ENCODE peak calls at places on chromosomes 13 and 19, in seven cellular contexts. E, Q, B, F, Z, H and M are unnamed samples. For H3K36me3, the result is how much of the 10 kb centered on the place peaks cover.

GRCh38 chr13:74056829-74057564 is 77.2 kb downstream of the KLF12 start:
- DNase-seq in E (no peak), Q (no peak), B (no peak), F (no peak), Z (no peak), H (no peak), M (no peak)

GRCh38 chr19:35204799-35205732 is 23.5 kb downstream of the FAM187B start:
- DNase-seq in E (no peak), Q (no peak), B (peak), F (no peak), Z (no peak), H (peak), M (no peak)

GRCh38 chr19:41427647-41428480 is 690 bp upstream of the B3GNT8 start:
- DNase-seq in E (no peak), Q (no peak), B (no peak), F (no peak), Z (peak), H (peak), M (no peak)

GRCh38 chr19:16375936-16376185 is 51.2 kb downstream of the KLF2 start:
- DNase-seq in E (no peak), Q (no peak), B (no peak), F (no peak), Z (no peak), H (no peak), M (no peak)

GRCh38 chr13:27043013-27043412 is 128.6 kb downstream of the USP12 start:
- DNase-seq in E (peak), Q (peak), B (no peak), F (peak), Z (no peak), H (no peak), M (no peak)

GRCh38 chr19:15432018-15432494 is 13.3 kb upstream of the AKAP8L start:
- DNase-seq in E (peak), Q (no peak), B (no peak), F (no peak), Z (no peak), H (no peak), M (peak)

GRCh38 chr13:59834801-59835200 is 328.9 kb downstream of the DIAPH3 start:
- DNase-seq in E (no peak), Q (no peak), B (no peak), F (no peak), Z (no peak), H (no peak), M (no peak)

GRCh38 chr19:55452381-55453325 is 8.8 kb downstream of the ISOC2 start:
- DNase-seq in E (peak), Q (peak), B (no peak), F (peak), Z (peak), H (peak), M (no peak)

GRCh38 chr13:41854758-41855157 is 106.2 kb downstream of the VWA8 start:
- DNase-seq in E (no peak), Q (no peak), B (no peak), F (no peak), Z (no peak), H (no peak), M (no peak)

GRCh38 chr13:64640002-64640401 is 2590.1 kb downstream of the PCDH9 start:
- DNase-seq in E (no peak), Q (no peak), B (no peak), F (no peak), Z (no peak), H (no peak), M (no peak)

GRCh38 chr13:33633701-33634525 is 184.0 kb upstream of the RFC3 start:
- DNase-seq in E (no peak), Q (no peak), B (no peak), F (peak), Z (no peak), H (no peak), M (no peak)

GRCh38 chr19:44912854-44913253 is 1.6 kb upstream of the APOC1 start:
- DNase-seq in E (peak), Q (no peak), B (no peak), F (peak), Z (no peak), H (peak), M (no peak)

GRCh38 chr19:12721656-12722565 is 1.8 kb downstream of the TNPO2 start:
- DNase-seq in E (peak), Q (peak), B (no peak), F (peak), Z (peak), H (peak), M (peak)

GRCh38 chr19:49788857-49789256 is 22.1 kb downstream of the AP2A1 start:
- DNase-seq in E (no peak), Q (no peak), B (no peak), F (no peak), Z (no peak), H (no peak), M (no peak)

GRCh38 chr13:110950819-110951570 is 36.1 kb upstream of the ANKRD10 start:
- DNase-seq in E (no peak), Q (no peak), B (no peak), F (no peak), Z (no peak), H (no peak), M (no peak)

GRCh38 chr19:34363094-34363493 is 1.9 kb upstream of the GPI start:
- DNase-seq in E (no peak), Q (no peak), B (no peak), F (peak), Z (peak), H (no peak), M (no peak)

GRCh38 chr19:34459614-34460013 is 21.9 kb upstream of the WTIP start:
- DNase-seq in E (no peak), Q (peak), B (no peak), F (no peak), Z (no peak), H (no peak), M (no peak)

GRCh38 chr13:102589291-102589822 is 7.4 kb upstream of the TPP2 start:
- DNase-seq in E (no peak), Q (no peak), B (no peak), F (no peak), Z (no peak), H (no peak), M (no peak)

GRCh38 chr19:51380379-51380778 is 7.4 kb downstream of the LIM2 start:
- DNase-seq in E (no peak), Q (no peak), B (no peak), F (no peak), Z (no peak), H (no peak), M (no peak)

GRCh38 chr13:103238441-103238840 is 172.2 kb upstream of the SLC10A2 start:
- DNase-seq in E (no peak), Q (no peak), B (no peak), F (no peak), Z (no peak), H (no peak), M (no peak)

GRCh38 chr13:71039440-71039839 is 827.6 kb downstream of the DACH1 start:
- DNase-seq in E (no peak), Q (no peak), B (no peak), F (no peak), Z (no peak), H (no peak), M (no peak)

GRCh38 chr13:98476538-98476966 is 100.4 kb downstream of the STK24 start:
- DNase-seq in E (peak), Q (peak), B (peak), F (no peak), Z (peak), H (peak), M (no peak)

GRCh38 chr19:49119411-49120324 is at the start of gene PPFIA3:
- DNase-seq in E (peak), Q (peak), B (no peak), F (no peak), Z (peak), H (peak), M (no peak)

GRCh38 chr13:25901460-25902376 is 150.1 kb downstream of the SHISA2 start:
- DNase-seq in E (no peak), Q (no peak), B (peak), F (peak), Z (no peak), H (no peak), M (no peak)

GRCh38 chr13:62544928-62545327 is 1129.3 kb upstream of the PCDH20 start:
- DNase-seq in E (no peak), Q (no peak), B (no peak), F (no peak), Z (no peak), H (no peak), M (no peak)

GRCh38 chr19:38134538-38135149 is 89.4 kb downstream of the DPF1 start:
- DNase-seq in E (no peak), Q (peak), B (no peak), F (peak), Z (peak), H (peak), M (no peak)

GRCh38 chr19:10118960-10119359 is 739 bp downstream of the EIF3G start:
- DNase-seq in E (no peak), Q (no peak), B (no peak), F (no peak), Z (no peak), H (no peak), M (no peak)

GRCh38 chr13:46288570-46289259 is 77.0 kb downstream of the LRRC63 start:
- DNase-seq in E (no peak), Q (no peak), B (peak), F (peak), Z (peak), H (no peak), M (no peak)

GRCh38 chr13:19818223-19818842 is 35.6 kb upstream of the PSPC1 start:
- DNase-seq in E (no peak), Q (peak), B (no peak), F (peak), Z (peak), H (peak), M (no peak)

GRCh38 chr13:25688524-25688923 is 316.8 kb downstream of the ATP8A2 start:
- DNase-seq in E (no peak), Q (no peak), B (no peak), F (no peak), Z (no peak), H (no peak), M (no peak)

GRCh38 chr13:48775804-48776203 is 122.1 kb downstream of the CYSLTR2 start:
- DNase-seq in E (no peak), Q (no peak), B (no peak), F (no peak), Z (no peak), H (no peak), M (no peak)

GRCh38 chr13:101267656-101268055 is 148.7 kb downstream of the NALCN start:
- DNase-seq in E (no peak), Q (no peak), B (no peak), F (no peak), Z (no peak), H (no peak), M (no peak)

GRCh38 chr13:112958127-112958989 is 10.7 kb upstream of the MCF2L start:
- DNase-seq in E (peak), Q (no peak), B (no peak), F (no peak), Z (no peak), H (no peak), M (peak)
- TF ChIP-seq POLR2AphosphoS5 in E (peak), Q (no peak), B (no peak), F (no peak), Z (no peak), H (no peak), M (no peak)

GRCh38 chr19:7971553-7972520 is 28.4 kb upstream of the TIMM44 start:
- DNase-seq in E (no peak), Q (no peak), B (no peak), F (no peak), Z (no peak), H (no peak), M (no peak)
- H3K36me3 ChIP-seq in E (under half), Q (under half), B (under half), F (half or more), Z (half or more), H (under half), M (half or more)

GRCh38 chr13:29850213-29850898 is at the start of gene UBL3:
- DNase-seq in E (peak), Q (peak), B (peak), F (peak), Z (peak), H (peak), M (peak)

GRCh38 chr13:29852464-29853054 is 2.1 kb upstream of the UBL3 start:
- DNase-seq in E (no peak), Q (no peak), B (no peak), F (no peak), Z (no peak), H (no peak), M (no peak)

GRCh38 chr13:29855784-29856183 is 5.4 kb upstream of the UBL3 start:
- DNase-seq in E (no peak), Q (no peak), B (no peak), F (no peak), Z (no peak), H (no peak), M (no peak)

GRCh38 chr13:29855009-29855408 is 4.6 kb upstream of the UBL3 start:
- DNase-seq in E (no peak), Q (no peak), B (no peak), F (no peak), Z (no peak), H (no peak), M (no peak)

GRCh38 chr13:29853131-29853530 is 2.7 kb upstream of the UBL3 start:
- DNase-seq in E (no peak), Q (no peak), B (no peak), F (no peak), Z (no peak), H (no peak), M (no peak)
- TF ChIP-seq EP300 in E (no peak), Q (no peak), B (no peak), F (no peak), Z (no peak), H (no peak), M (no peak)

GRCh38 chr19:40355975-40356680 is 7.6 kb downstream of the PLD3 start:
- DNase-seq in E (no peak), Q (no peak), B (peak), F (no peak), Z (no peak), H (no peak), M (no peak)
- TF ChIP-seq POLR2AphosphoS5 in E (no peak), Q (no peak), B (peak), F (no peak), Z (no peak), H (no peak), M (no peak)

GRCh38 chr19:5932146-5932545 is 18.1 kb downstream of the CAPS start:
- DNase-seq in E (no peak), Q (no peak), B (no peak), F (no peak), Z (no peak), H (no peak), M (no peak)

GRCh38 chr19:5931251-5931650 is 17.2 kb downstream of the CAPS start:
- DNase-seq in E (no peak), Q (no peak), B (no peak), F (no peak), Z (no peak), H (no peak), M (no peak)

GRCh38 chr19:5934002-5934401 is 19.9 kb downstream of the CAPS start:
- DNase-seq in E (no peak), Q (no peak), B (no peak), F (no peak), Z (no peak), H (no peak), M (no peak)

GRCh38 chr19:5933391-5933998 is 19.4 kb downstream of the CAPS start:
- DNase-seq in E (no peak), Q (no peak), B (no peak), F (no peak), Z (no peak), H (no peak), M (no peak)

GRCh38 chr19:5932593-5933262 is 18.7 kb downstream of the CAPS start:
- DNase-seq in E (no peak), Q (no peak), B (no peak), F (no peak), Z (no peak), H (no peak), M (no peak)
- H3K36me3 ChIP-seq in E (under half), Q (under half), B (under half), F (half or more), Z (half or more), H (under half), M (half or more)

DNA sequence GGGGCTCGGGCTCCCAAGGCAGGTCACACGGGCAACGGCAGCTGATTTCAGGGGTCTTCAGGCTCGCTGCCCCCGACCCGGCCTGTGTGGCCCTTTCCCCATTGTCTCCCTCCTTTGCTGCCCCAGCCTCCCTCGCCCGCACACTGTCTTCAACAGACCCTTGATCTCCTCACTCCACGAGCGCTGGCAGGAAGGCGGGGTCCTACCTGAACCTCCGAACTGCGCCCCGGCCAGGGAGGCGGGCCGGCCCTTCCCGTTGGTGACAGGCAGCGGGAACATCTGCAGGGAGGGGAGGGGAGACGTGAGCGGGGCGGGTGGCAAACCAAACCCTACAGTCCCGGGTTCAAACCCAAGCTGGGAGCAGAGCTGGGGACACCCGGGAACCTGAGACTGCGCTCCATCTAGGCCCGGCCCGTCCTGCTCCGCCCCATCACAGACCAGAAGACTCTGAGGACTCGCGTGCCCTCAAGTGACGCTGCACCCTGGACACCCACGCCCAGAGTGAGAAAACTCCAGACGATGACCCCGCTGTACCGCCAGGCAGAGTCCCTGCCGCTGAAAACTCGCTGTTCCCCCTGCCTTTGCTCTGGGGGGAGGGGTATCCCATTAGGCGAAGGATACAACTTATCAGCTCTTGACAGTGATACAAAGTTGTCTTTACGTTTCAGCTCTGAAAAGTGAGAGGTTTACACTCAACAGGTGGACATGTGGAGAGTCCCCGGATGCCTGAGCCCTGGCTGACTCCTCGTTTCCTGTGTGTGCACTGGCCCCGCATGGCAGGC is 6.1 kb downstream of the TCF3 start:
- DNase-seq in E (no peak), Q (no peak), B (no peak), F (no peak), Z (no peak), H (no peak), M (no peak)
- TF ChIP-seq EP300 in E (no peak), Q (no peak), B (no peak), F (no peak), Z (no peak), H (no peak), M (no peak)